ENCODE peak calls at places on chromosomes 5 and 9, in seven cellular contexts. X is endodermal cell, E is esophagus squamous epithelium, S is AG09309, C is HL-60, W is A549, Q is fibroblast of pulmonary artery. G is an unnamed sample.

GRCh38 chr5:6604946-6605345 is 27.9 kb downstream of the NSUN2 start:
- DNase-seq in X (peak), E (no peak), S (no peak), C (no peak), W (no peak), Q (no peak), G (no peak)

GRCh38 chr9:4923580-4924544 is 61.2 kb upstream of the JAK2 start:
- DNase-seq in X (no peak), E (no peak), S (no peak), C (peak), W (peak), Q (peak), G (peak)

GRCh38 chr5:146076455-146076854 is 28.9 kb downstream of the PLAC8L1 start:
- DNase-seq in X (peak), E (no peak), S (no peak), C (peak), W (no peak), Q (no peak), G (no peak)

GRCh38 chr9:134420281-134420835 is 94.1 kb downstream of the RXRA start:
- DNase-seq in X (no peak), E (no peak), S (no peak), C (no peak), W (no peak), Q (no peak), G (no peak)

GRCh38 chr5:173644700-173645436 is 28.4 kb upstream of the BOD1 start:
- DNase-seq in X (peak), E (no peak), S (no peak), C (no peak), W (no peak), Q (peak), G (no peak)

GRCh38 chr9:74379718-74380117 is 117.4 kb upstream of the RORB start:
- DNase-seq in X (peak), E (no peak), S (no peak), C (no peak), W (peak), Q (no peak), G (peak)

GRCh38 chr5:82074968-82075367 is 103.1 kb downstream of the ATG10 start:
- DNase-seq in X (no peak), E (no peak), S (no peak), C (no peak), W (no peak), Q (peak), G (no peak)

GRCh38 chr5:109350537-109351270 is 59.1 kb downstream of the PJA2 start:
- DNase-seq in X (no peak), E (no peak), S (no peak), C (no peak), W (no peak), Q (peak), G (peak)

DNA sequence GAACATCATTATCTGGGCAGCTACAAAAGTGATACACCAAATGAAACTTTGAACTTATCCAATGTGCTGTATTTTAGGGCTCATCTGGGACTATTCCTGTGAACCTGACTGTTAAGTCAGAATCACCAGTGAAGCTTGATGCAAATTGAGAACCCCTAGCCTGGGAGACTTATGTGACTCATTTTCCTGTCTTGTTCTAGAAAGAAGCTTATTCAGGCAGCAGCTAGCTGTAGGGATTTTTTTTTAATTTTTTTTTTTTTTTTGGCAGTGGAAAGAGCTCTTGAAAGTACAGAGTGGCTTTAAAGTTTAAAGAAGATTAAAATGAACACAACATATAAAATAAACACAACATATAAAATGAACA is 81.1 kb upstream of the TNFAIP8 start:
- DNase-seq in X (no peak), E (no peak), S (peak), C (no peak), W (no peak), Q (peak), G (peak)
- H3K4me3 ChIP-seq in X (no peak), E (no peak), S (no peak), C (no peak), W (no peak), Q (no peak), G (no peak)

DNA sequence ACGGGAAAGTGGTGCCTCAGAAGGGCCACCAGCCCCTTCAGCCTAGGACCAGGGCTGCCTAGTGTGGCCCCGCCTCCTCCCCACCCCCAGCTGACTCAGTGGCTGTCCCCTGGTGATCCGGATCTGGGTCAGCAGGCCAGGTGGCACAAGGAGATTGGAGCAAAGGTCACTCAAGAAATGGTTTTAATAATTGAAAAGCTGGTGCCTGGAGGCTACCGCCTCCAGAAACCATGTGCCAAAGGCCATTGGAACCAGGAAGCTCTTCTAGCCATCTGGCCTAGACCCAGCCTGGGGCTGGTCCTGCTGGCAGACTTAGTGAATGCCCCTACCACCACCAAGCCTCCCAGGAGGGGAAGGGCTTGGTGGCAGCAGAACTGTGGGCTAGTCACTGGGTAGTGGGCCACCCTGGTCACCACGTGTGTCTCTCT is 1.5 kb downstream of the ST6GALNAC4 start:
- DNase-seq in X (no peak), E (no peak), S (no peak), C (no peak), W (no peak), Q (no peak), G (no peak)
- H3K4me3 ChIP-seq in X (no peak), E (peak), S (no peak), C (no peak), W (no peak), Q (no peak), G (peak)

GRCh38 chr9:85215936-85216335 is 525.8 kb downstream of the AGTPBP1 start:
- DNase-seq in X (no peak), E (no peak), S (peak), C (no peak), W (no peak), Q (no peak), G (peak)

GRCh38 chr9:85215416-85215815 is 526.3 kb downstream of the AGTPBP1 start:
- DNase-seq in X (no peak), E (no peak), S (no peak), C (no peak), W (no peak), Q (no peak), G (no peak)

GRCh38 chr9:85213650-85214607 is 527.8 kb downstream of the AGTPBP1 start:
- DNase-seq in X (peak), E (no peak), S (no peak), C (no peak), W (no peak), Q (no peak), G (no peak)

GRCh38 chr9:85212209-85212608 is 529.5 kb downstream of the AGTPBP1 start:
- DNase-seq in X (no peak), E (no peak), S (no peak), C (no peak), W (peak), Q (peak), G (peak)

DNA sequence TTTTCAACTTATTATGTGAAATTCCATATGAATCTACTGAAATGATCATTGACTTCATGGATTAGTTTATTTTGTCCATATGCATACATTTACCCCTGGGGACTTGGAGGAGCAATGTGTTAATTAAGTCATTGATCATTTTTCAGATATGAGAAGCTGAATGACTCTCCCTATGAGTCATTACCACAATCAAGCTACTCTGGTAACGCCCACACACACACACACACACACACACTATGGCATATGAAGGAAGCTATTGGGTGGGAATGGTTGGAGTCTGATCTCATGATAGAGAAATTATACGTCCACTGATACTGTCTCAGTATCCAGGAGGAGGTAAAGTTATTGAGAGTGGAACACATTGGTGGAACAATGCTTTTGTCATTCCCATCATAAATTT is 528.9 kb downstream of the AGTPBP1 start:
- DNase-seq in X (no peak), E (no peak), S (peak), C (no peak), W (no peak), Q (peak), G (peak)
- H3K4me3 ChIP-seq in X (no peak), E (no peak), S (no peak), C (no peak), W (no peak), Q (no peak), G (no peak)

GRCh38 chr9:100101608-100102007 is 2.6 kb downstream of the INVS start:
- DNase-seq in X (no peak), E (no peak), S (no peak), C (no peak), W (no peak), Q (no peak), G (no peak)

GRCh38 chr9:100099722-100100042 is 639 bp downstream of the INVS start:
- DNase-seq in X (no peak), E (no peak), S (no peak), C (peak), W (no peak), Q (no peak), G (no peak)

GRCh38 chr9:100100268-100100667 is 1.2 kb downstream of the INVS start:
- DNase-seq in X (no peak), E (no peak), S (no peak), C (no peak), W (no peak), Q (no peak), G (no peak)

GRCh38 chr9:100098241-100098886 is 436 bp downstream of the ERP44 start:
- DNase-seq in X (peak), E (no peak), S (no peak), C (peak), W (peak), Q (peak), G (peak)

DNA sequence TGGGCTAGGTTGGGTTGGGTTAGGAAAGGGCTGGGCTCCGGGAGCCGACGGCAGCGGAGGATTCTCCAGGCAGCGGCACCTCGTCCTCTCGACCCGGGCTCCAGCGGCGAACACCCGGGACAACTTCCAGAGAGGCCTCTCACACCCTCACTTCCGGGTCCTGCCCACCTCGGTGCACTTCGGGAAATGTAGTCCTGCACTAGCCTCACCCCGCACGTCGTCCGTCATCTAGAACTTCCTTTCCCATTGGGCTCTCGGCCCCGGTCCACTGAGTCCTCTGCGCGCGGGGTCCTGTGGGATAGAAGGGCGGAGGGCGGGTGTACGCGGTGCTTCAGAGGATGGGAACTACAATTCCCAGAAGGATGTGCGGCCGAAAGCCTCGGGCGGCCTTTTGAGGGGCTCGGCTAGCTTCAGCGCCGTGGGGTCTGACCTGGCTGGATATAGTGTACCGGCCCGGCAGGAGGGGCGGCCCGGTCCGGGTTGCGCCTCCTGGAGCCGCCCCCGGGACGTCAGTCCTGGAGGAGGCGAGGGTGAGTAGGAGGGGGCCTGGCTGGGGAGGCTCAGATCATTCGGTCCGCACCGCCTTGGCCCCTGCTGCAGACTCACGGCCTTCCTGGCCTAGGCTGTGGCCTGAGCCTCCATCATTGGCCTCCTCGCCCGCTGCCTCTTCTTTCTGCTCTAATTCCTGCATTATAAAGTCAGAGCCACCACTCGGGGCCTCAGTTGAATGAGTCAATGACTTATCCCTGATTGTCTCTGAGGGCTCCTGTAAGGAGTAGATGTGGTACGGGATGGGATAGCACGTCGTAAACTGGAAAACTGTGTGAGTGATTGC is at the start of the genes ERP44 and INVS:
- DNase-seq in X (peak), E (peak), S (peak), C (peak), W (peak), Q (peak), G (peak)
- H3K4me3 ChIP-seq in X (peak), E (peak), S (peak), C (peak), W (peak), Q (peak), G (peak)

DNA sequence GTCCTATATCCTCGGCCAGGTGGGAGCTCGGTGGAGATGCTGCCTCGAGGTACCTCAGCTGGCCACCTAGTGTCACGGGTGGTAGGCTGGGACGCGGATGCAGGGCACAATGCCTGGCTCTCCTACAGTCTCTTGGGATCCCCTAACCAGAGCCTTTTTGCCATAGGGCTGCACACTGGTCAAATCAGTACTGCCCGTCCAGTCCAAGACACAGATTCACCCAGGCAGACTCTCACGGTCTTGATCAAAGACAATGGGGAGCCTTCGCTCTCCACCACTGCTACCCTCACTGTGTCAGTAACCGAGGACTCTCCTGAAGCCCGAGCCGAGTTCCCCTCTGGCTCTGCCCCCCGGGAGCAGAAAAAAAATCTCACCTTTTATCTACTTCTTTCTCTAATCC is 2.0 kb downstream of the PCDHGC3 start:
- DNase-seq in X (peak), E (no peak), S (no peak), C (no peak), W (no peak), Q (peak), G (no peak)
- H3K4me3 ChIP-seq in X (no peak), E (peak), S (peak), C (no peak), W (no peak), Q (peak), G (peak)

DNA sequence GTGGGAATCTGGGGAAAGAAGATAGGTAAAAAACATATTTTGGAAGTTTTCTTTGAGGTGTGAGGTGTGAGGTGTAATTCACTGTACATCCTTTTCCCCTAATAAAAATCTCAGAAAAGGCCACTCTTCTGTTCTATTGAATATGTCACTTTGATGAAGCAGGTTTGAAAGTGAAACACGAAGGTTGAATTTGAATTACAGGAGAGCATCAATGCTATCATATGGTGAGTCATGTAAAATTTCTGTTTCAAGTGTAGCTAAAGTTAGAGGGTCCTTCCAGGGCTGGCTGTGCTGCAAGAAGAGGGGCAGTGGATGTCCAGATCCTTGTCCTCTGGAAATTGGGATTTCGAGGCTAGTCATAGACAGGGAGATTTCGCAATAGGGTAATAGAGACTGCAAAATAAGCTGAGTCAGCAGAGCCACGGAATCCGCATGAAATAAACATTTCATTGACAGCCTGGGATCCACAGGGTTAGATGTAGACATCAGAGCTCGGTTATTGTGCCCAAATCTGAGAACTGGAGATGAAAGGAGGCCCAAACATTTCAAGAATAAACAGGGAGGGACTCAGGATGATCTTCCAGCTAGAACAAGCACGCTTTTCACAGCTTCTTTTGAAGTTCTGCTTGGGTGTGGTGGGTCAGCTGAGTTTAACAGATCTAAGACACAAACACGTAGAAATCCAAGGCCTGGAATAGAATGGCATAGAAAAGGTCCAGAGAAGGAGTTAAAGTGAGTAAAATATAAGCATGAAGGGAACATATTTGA is 194.4 kb upstream of the CDKN2B start:
- DNase-seq in X (no peak), E (no peak), S (no peak), C (no peak), W (no peak), Q (peak), G (peak)
- H3K4me3 ChIP-seq in X (no peak), E (no peak), S (no peak), C (no peak), W (no peak), Q (no peak), G (no peak)

GRCh38 chr5:157544623-157544989 is 31.0 kb downstream of the ADAM19 start:
- DNase-seq in X (no peak), E (no peak), S (no peak), C (no peak), W (no peak), Q (no peak), G (no peak)
- H3K4me3 ChIP-seq in X (peak), E (no peak), S (no peak), C (no peak), W (no peak), Q (no peak), G (no peak)

DNA sequence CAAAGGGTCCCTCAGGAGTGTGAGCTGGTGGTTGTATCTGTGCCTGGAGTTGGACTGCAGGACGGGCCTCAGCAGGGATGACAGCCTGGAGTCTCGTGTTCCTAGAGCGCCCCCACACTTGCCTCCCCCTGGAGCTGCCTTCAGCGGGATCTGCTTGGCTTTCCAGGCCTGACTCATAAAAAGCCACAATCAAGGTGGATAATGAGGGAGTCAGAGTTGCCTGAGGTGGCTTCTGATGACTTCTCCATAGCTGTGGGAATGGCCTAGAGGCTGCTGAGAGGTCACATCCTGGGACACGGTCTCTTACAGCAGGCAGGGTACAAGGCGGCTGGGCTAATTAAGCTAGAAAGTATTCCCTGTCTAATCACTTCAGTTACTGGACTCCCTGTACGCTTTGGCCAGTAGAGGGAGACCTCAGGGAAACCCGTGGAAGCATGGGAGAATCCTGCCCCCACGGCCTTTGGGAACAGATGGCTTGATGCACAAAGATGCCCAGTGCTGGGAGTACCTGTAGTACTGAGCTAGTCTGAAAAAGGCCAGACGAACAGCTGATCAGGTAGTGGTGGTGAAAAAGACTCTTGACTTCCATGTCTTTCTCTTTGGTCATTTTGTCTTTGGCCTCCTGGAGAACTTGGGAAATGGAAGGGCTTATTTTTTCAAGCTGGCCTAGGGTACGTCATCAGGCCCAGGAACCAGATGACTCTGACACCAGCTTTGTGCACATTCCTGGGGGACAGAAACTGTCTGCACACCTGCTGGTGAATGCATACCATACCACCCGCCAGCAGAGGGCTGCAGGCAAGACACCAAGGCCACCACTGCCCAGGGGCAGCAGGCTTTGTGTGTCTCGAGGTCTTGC is 16.1 kb upstream of the FRRS1L start:
- DNase-seq in X (peak), E (no peak), S (no peak), C (peak), W (peak), Q (peak), G (peak)
- H3K4me3 ChIP-seq in X (no peak), E (no peak), S (no peak), C (no peak), W (no peak), Q (no peak), G (no peak)

GRCh38 chr5:174827521-174827920 is 103.1 kb downstream of the MSX2 start:
- DNase-seq in X (no peak), E (no peak), S (peak), C (no peak), W (no peak), Q (no peak), G (peak)

GRCh38 chr5:174828786-174829510 is 104.6 kb downstream of the MSX2 start:
- DNase-seq in X (no peak), E (no peak), S (peak), C (no peak), W (no peak), Q (no peak), G (peak)

GRCh38 chr5:174832811-174833210 is 108.4 kb downstream of the MSX2 start:
- DNase-seq in X (no peak), E (no peak), S (no peak), C (no peak), W (no peak), Q (no peak), G (no peak)

GRCh38 chr5:174831985-174832384 is 107.6 kb downstream of the MSX2 start:
- DNase-seq in X (peak), E (no peak), S (no peak), C (no peak), W (no peak), Q (no peak), G (no peak)

DNA sequence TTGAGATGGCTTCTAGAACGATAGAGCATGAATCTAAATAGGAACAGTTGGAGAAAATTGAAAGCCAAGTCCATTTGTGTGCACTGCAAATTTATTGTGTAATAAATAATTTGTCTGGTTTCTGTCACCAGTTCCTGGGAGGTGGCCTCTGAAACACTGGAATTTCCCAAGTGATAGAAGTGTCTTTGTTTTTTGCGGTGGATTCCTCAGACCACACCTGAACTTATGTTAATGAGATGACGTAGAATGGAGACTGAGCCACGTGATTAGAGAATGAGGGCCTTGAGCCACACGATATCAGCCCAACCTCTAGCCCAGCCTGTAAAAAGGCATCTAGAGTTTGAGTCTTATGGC is 105.1 kb downstream of the MSX2 start:
- DNase-seq in X (no peak), E (no peak), S (no peak), C (no peak), W (no peak), Q (no peak), G (no peak)
- H3K4me3 ChIP-seq in X (no peak), E (no peak), S (no peak), C (no peak), W (no peak), Q (no peak), G (no peak)

G was measured in fibroblast of mammary gland.